ENCODE peak calls at places on chromosome 16, in seven cellular contexts. J is esophagus squamous epithelium, Q is esophagus muscularis mucosa, L is adrenal gland, Y is tibial nerve, T is HCT116, A is IMR-90. S is an unnamed sample.

GRCh38 chr16:85735946-85736345 is 14.9 kb downstream of the C16orf74 start:
- DNase-seq in J (no peak), T (no peak), Y (no peak), Q (no peak), L (no peak), A (no peak), S (no peak)

GRCh38 chr16:5328546-5328945 is 231.0 kb upstream of the EEF2KMT start:
- DNase-seq in A (no peak), L (no peak), T (no peak), J (no peak), Q (no peak), Y (no peak), S (no peak)

GRCh38 chr16:72990003-72990521 is 57.9 kb downstream of the ZFHX3 start:
- DNase-seq in A (peak; percentile 68), L (peak; percentile 92), Y (peak; percentile 69), J (no peak), T (peak; percentile 31), Q (peak; percentile 95), S (peak; percentile 94)

GRCh38 chr16:19884611-19885455 is at the start of gene GPRC5B:
- DNase-seq in Y (no peak), J (no peak), A (peak; percentile 25), T (no peak), L (peak; percentile 56), Q (no peak), S (peak; percentile 53)

GRCh38 chr16:57950382-57950781 is 20.5 kb downstream of the CNGB1 start:
- DNase-seq in T (no peak), Q (no peak), J (no peak), Y (no peak), A (no peak), L (no peak), S (no peak)

GRCh38 chr16:28001184-28001583 is 62.3 kb downstream of the GSG1L start:
- DNase-seq in T (no peak), Y (no peak), Q (no peak), A (no peak), J (no peak), L (no peak), S (no peak)

GRCh38 chr16:29230671-29231091 is 175.8 kb downstream of the NPIPB11 start:
- DNase-seq in Q (peak; percentile 78), Y (no peak), A (peak; percentile 58), J (no peak), T (no peak), L (no peak), S (no peak)

GRCh38 chr16:54242199-54242598 is 44.4 kb downstream of the IRX3 start:
- DNase-seq in T (peak; percentile 41), J (no peak), L (no peak), Y (no peak), Q (no peak), A (no peak), S (no peak)

GRCh38 chr16:15953929-15954813 is 4.8 kb downstream of the ABCC1 start:
- DNase-seq in J (no peak), Y (no peak), L (no peak), T (no peak), Q (no peak), A (no peak), S (no peak)

GRCh38 chr16:26951950-26952349 is 114.8 kb upstream of the C16orf82 start:
- DNase-seq in T (no peak), A (peak; percentile 18), Q (no peak), J (no peak), Y (no peak), L (no peak), S (no peak)

GRCh38 chr16:87780385-87780989 is 14.7 kb upstream of the KLHDC4 start:
- DNase-seq in J (no peak), L (peak; percentile 62), T (no peak), Q (no peak), A (peak; percentile 38), Y (no peak), S (no peak)

GRCh38 chr16:23754594-23755483 is at the start of gene CHP2:
- DNase-seq in Y (no peak), J (no peak), L (no peak), A (no peak), Q (no peak), T (no peak), S (no peak)

GRCh38 chr16:85087899-85088569 is 24.2 kb downstream of the CIBAR2 start:
- DNase-seq in L (no peak), T (no peak), Q (no peak), J (no peak), Y (no peak), A (no peak), S (no peak)

GRCh38 chr16:73253922-73254480 is 206.1 kb upstream of the ZFHX3 start:
- DNase-seq in J (no peak), L (no peak), A (no peak), Y (no peak), T (no peak), Q (no peak), S (no peak)

GRCh38 chr16:67234180-67234597 is 7.3 kb downstream of the TMEM208 start:
- DNase-seq in L (no peak), T (no peak), A (no peak), J (no peak), Q (no peak), Y (no peak), S (no peak)

GRCh38 chr16:87146676-87147075 is 170.5 kb downstream of the C16orf95 start:
- DNase-seq in A (no peak), Y (no peak), T (no peak), J (no peak), Q (no peak), L (no peak), S (no peak)

GRCh38 chr16:23514381-23515152 is 4.3 kb upstream of the GGA2 start:
- DNase-seq in Q (no peak), L (no peak), Y (no peak), T (no peak), J (no peak), A (no peak), S (no peak)

DNA sequence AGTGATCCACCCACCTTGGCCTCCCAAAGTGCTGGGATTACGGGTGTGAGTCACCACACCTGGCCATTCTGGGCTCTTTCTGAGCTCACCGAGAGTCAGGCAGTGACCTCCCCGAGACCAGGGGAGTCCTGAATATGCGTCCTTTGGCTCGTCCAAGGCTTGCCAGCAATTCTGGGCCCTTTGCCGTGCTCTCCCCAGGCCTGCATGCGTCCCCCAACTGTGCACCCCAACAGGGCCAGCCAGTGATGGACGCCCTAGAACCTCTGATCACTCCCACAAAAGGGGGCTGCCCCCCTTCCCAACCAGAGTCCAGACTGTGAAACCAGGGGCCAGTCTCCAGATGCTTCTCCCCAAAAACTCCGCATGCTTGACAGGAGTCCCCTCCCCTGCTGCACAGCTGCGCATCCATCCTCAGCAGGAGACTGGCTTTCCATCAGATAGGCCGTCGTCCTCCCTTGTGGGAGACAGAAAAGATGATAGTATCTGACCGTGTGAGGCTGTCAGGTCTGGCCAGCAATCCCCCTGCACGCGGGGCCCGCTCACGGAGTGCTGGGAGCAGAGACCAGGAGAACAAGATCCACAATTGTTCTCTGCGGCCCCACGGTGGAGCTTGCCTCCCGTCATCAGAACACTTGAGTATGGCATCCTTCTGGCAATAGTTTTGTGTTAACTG is 15.5 kb downstream of the HS3ST6 start:
- DNase-seq in J (no peak), Q (no peak), T (no peak), Y (no peak), L (no peak), A (no peak), S (no peak)
- H3K27me3 ChIP-seq in J (no peaks in the 10 kb centered on the region), Q (no peaks in the 10 kb centered on the region), T (no peaks in the 10 kb centered on the region), Y (peaks cover 64% of the 10 kb centered on the region), L (peaks cover 2% of the 10 kb centered on the region), A (peaks cover 56% of the 10 kb centered on the region), S (no peaks in the 10 kb centered on the region)

DNA sequence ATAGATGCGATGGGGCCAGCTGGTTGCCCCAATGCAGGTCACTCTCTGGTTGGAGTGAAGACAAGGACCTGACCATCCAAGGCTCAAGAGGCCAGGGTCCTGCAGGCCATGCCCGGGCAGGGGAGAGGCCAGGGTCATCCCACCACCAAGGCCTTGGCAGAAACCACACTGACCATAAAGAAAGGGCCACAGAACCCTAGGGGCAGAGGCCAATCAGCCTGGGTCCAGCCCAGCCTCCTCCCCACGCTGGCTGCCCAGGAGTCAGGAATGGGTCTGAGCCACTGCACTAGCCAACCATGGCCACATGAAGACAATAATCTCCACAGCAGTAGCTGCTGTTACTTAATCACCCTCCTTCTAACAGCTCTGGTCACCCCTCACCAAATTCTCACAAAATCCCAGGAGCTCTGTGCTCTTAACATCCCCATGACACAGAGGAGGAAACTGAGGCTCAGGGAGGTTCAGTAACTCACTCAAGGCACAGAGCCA is 10.2 kb upstream of the BCAR1 start:
- DNase-seq in L (no peak), J (no peak), Y (no peak), Q (no peak), A (no peak), T (no peak), S (no peak)
- H3K4me1 ChIP-seq in L (peaks cover 40% of the 10 kb centered on the region), J (peaks cover 23% of the 10 kb centered on the region), Y (peaks cover 75% of the 10 kb centered on the region), Q (peaks cover 72% of the 10 kb centered on the region), A (peaks cover 61% of the 10 kb centered on the region), T (peaks cover 44% of the 10 kb centered on the region), S (peaks cover 64% of the 10 kb centered on the region)

GRCh38 chr16:75647138-75647491 is 350 bp downstream of the KARS1 start:
- DNase-seq in J (no peak), L (no peak), Y (no peak), Q (no peak), A (no peak), T (no peak), S (no peak)

GRCh38 chr16:75647492-75648264 is at the start of the genes KARS1 and TERF2IP:
- DNase-seq in J (peak; percentile 63), T (peak; percentile 82), A (peak; percentile 91), Q (peak; percentile 98), Y (peak; percentile 79), L (peak; percentile 96), S (peak; percentile 93)

GRCh38 chr16:75644240-75645012 is 3.0 kb downstream of the KARS1 start:
- DNase-seq in T (no peak), J (no peak), L (no peak), Y (no peak), A (no peak), Q (no peak), S (no peak)

GRCh38 chr16:75653926-75654325 is 6.4 kb downstream of the TERF2IP start:
- DNase-seq in Y (no peak), Q (no peak), J (no peak), L (no peak), A (peak; percentile 76), T (no peak), S (no peak)

DNA sequence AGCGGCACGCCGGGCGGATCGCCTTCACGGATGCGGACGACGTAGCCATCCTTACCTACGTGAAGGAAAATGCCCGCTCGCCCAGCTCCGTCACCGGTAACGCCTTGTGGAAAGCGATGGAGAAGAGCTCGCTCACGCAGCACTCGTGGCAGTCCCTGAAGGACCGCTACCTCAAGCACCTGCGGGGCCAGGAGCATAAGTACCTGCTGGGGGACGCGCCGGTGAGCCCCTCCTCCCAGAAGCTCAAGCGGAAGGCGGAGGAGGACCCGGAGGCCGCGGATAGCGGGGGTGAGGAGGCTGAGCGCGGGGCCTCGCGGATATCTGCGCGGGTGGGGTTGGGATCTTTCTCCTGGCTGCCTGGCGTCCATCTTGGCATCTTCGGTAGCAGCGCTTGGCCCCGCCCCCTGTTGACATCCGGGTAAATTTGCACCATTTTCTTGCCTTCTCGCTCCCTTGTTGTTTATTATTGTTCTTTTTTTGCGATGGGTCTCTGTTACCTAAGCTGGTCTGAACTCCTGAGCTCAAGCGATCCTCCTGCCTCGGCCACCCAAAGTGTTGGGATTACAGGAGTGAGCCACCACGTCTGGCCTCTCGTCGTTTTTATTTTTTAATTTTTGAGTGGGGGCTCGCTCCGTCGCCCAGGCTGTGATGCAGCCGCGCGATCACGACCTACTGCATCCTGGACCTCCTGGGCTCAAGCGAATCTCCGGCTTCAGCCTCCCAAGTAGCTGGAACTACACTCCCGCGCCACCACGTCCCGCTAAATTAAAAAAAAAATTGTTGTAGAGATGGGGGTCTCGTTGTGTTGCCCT is 898 bp downstream of the TERF2IP start:
- DNase-seq in A (peak; percentile 65), T (peak; percentile 48), Q (peak; percentile 96), Y (peak; percentile 81), J (no peak), L (peak; percentile 93), S (peak; percentile 88)
- TF ChIP-seq POLR2A in A (no peak), T (no peak), Q (no peak), Y (no peak), J (peak; percentile 42), L (no peak), S (no peak)

GRCh38 chr16:68642047-68642435 is 3.1 kb upstream of the CDH3 start:
- DNase-seq in Y (no peak), A (no peak), J (no peak), L (no peak), T (no peak), Q (no peak), S (no peak)
- H3K27me3 ChIP-seq in Y (peaks cover 52% of the 10 kb centered on the region), A (peaks cover 43% of the 10 kb centered on the region), J (no peaks in the 10 kb centered on the region), L (peaks cover 40% of the 10 kb centered on the region), T (no peaks in the 10 kb centered on the region), Q (peaks cover 8% of the 10 kb centered on the region), S (no peaks in the 10 kb centered on the region)

S was measured in thyroid gland.